ENCODE peak calls at places on chromosome 13, in five cellular contexts. R, Y, D, X and J are unnamed samples.

GRCh38 chr13:95604534-95604915 is 40.0 kb downstream of the DZIP1 start:
- DNase-seq in Y (no peak), X (no peak), D (no peak), R (peak), J (no peak)

GRCh38 chr13:64130170-64130569 is 2714.5 kb upstream of the PCDH20 start:
- DNase-seq in D (no peak), X (no peak), R (no peak), Y (no peak), J (peak)

GRCh38 chr13:32902898-32903297 is 113.3 kb upstream of the KL start:
- DNase-seq in D (no peak), R (peak), X (no peak), Y (no peak), J (peak)

GRCh38 chr13:62371737-62372136 is 956.1 kb upstream of the PCDH20 start:
- DNase-seq in D (no peak), Y (no peak), X (no peak), R (no peak), J (no peak)

GRCh38 chr13:98576215-98576945 is 527 bp downstream of the STK24 start:
- DNase-seq in Y (peak), D (no peak), R (no peak), X (no peak), J (no peak)

GRCh38 chr13:25876256-25876655 is 175.6 kb downstream of the SHISA2 start:
- DNase-seq in D (no peak), Y (no peak), X (no peak), R (no peak), J (no peak)

GRCh38 chr13:112957295-112957677 is 11.7 kb upstream of the MCF2L start:
- DNase-seq in D (no peak), Y (no peak), X (no peak), R (no peak), J (no peak)

GRCh38 chr13:112768795-112769411 is 79.1 kb downstream of the ATP11A start:
- DNase-seq in Y (no peak), R (no peak), D (no peak), X (no peak), J (peak)

GRCh38 chr13:44048326-44048725 is 168.6 kb downstream of the LACC1 start:
- DNase-seq in R (no peak), X (no peak), D (no peak), Y (no peak), J (no peak)

GRCh38 chr13:93227906-93228801 is 1.5 kb downstream of the GPC6 start:
- DNase-seq in D (peak), X (peak), R (peak), Y (peak), J (peak)

GRCh38 chr13:42875448-42876269 is 94.3 kb downstream of the FAM216B start:
- DNase-seq in X (peak), D (no peak), Y (peak), R (peak), J (peak)

GRCh38 chr13:48161530-48162179 is 66.8 kb upstream of the MED4 start:
- DNase-seq in X (no peak), Y (no peak), D (no peak), R (no peak), J (no peak)

GRCh38 chr13:96020155-96020575 is 33.0 kb downstream of the UGGT2 start:
- DNase-seq in X (peak), Y (peak), D (no peak), R (peak), J (peak)

GRCh38 chr13:79901336-79901735 is 420.4 kb downstream of the NDFIP2 start:
- DNase-seq in R (peak), X (peak), Y (no peak), D (no peak), J (no peak)

GRCh38 chr13:97434417-97435296 is 688 bp downstream of the RAP2A start:
- DNase-seq in R (peak), X (peak), D (peak), Y (peak), J (peak)

GRCh38 chr13:26074706-26075105 is 22.9 kb upstream of the SHISA2 start:
- DNase-seq in D (no peak), Y (no peak), R (peak), X (peak), J (no peak)

GRCh38 chr13:48571121-48571901 is 38.4 kb upstream of the RCBTB2 start:
- DNase-seq in D (no peak), X (peak), Y (no peak), R (peak), J (no peak)

GRCh38 chr13:38785047-38785446 is 98.2 kb downstream of the FREM2 start:
- DNase-seq in Y (no peak), R (no peak), D (no peak), X (no peak), J (no peak)

GRCh38 chr13:51818771-51819511 is 15.0 kb upstream of the DHRS12 start:
- DNase-seq in Y (no peak), R (peak), D (no peak), X (peak), J (no peak)

DNA sequence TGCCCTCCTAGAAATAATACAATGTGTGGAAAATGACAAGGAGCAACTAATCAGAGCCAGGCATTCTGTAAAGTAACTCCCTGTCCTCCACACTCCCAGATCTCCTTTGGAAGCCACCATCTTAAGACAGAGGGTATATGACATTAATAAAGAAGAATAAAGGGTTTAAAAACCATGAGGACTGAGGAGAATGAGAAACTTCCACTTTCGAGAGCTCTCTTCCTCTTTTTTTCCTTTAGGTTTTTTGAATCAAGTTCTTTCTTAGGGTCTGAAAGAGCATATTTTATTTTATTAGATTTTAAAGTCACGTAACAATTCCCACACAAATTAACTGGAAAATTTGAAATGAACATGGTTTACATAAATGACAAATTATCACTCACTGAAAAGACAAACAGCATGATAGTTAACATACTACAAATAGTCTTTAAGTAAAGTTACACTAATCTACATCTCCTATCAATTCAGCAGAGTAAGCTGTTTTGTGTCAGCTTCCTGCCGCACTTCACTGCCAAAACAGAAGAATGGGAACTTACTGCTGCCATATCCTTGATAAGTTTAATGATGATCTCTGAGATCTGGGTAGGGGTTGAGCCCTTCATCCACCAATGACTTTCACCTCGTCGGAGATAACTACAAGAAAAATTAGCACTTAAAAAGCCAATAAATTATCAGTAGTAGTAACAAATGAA is 38.6 kb upstream of the FBXL3 start:
- DNase-seq in Y (no peak), R (no peak), D (no peak), X (no peak), J (no peak)
- H4K8ac ChIP-seq in Y (no peak), R (no peak), D (no peak), X (no peak), J (no peak)

GRCh38 chr13:88288326-88288725 is 617.2 kb downstream of the SLITRK5 start:
- DNase-seq in Y (no peak), X (no peak), D (no peak), R (no peak), J (no peak)
- H3K14ac ChIP-seq in Y (no peak), X (no peak), D (no peak), R (no peak), J (no peak)

GRCh38 chr13:102233566-102234208 is 168.2 kb downstream of the FGF14 start:
- DNase-seq in Y (no peak), R (no peak), X (no peak), D (no peak), J (no peak)

GRCh38 chr13:102234618-102235017 is 167.2 kb downstream of the FGF14 start:
- DNase-seq in Y (no peak), R (peak), D (no peak), X (no peak), J (no peak)

GRCh38 chr13:102236830-102237621 is 164.8 kb downstream of the FGF14 start:
- DNase-seq in R (no peak), D (no peak), X (no peak), Y (no peak), J (no peak)

GRCh38 chr13:102235689-102236088 is 166.2 kb downstream of the FGF14 start:
- DNase-seq in X (no peak), D (no peak), Y (no peak), R (no peak), J (no peak)

DNA sequence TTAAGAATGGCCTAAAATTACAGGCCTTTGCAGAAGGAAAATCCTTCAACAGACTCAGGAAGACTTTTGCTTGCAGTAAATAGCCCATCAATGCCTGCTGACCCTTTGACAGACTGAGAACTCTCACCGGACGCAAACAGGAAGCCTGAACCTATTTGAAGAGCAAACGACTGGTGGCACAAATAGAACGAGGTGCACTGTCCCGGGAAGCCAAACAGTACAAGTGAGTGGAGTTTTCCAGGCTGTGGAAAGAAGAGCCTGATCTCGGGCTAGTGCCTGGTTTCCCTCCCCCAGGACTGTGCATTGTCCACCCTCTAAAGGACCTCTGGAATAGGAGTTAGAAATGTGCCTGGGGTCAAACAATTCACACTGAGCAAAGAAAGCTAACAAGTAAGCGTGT is 165.5 kb downstream of the FGF14 start:
- DNase-seq in Y (no peak), X (no peak), D (no peak), R (no peak), J (no peak)
- H4K8ac ChIP-seq in Y (no peak), X (no peak), D (no peak), R (no peak), J (no peak)

DNA sequence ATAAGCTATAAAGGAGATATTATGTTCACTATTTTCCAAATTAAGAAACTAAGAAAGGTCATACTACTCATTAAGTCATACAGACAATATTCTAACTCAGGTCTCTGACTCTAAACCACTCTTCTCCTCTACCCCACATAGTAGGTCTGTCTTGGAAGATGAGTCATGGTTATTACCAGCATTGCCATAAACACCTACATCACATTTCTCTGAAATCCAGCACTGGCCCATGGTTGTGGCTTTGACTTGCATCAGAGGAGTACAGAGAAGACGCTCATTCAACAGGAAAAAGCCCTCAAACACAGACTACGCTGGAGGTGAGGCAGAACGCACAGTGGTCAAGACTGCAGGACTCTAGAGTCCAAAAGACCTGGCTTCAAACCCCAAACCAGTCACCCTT is 476.8 kb downstream of the COG6 start:
- DNase-seq in X (no peak), Y (no peak), R (no peak), D (no peak), J (no peak)
- H3K14ac ChIP-seq in X (no peak), Y (no peak), R (no peak), D (no peak), J (no peak)

GRCh38 chr13:36323951-36324566 is 22.1 kb downstream of the SPART start:
- DNase-seq in D (no peak), Y (no peak), X (peak), R (peak), J (no peak)
- H4K8ac ChIP-seq in D (no peak), Y (no peak), X (no peak), R (peak), J (no peak)